ENCODE peak calls at places on chromosomes 1 and 21, in nine cellular contexts. U is activated B cell treated with CpG ODN at 0.5 μM for 24 hours; O is Panc1; P is natural killer cell; F is effector memory CD8-positive, alpha-beta T cell; M is gastroesophageal sphincter; A is left ventricle myocardium superior; S is sciatic nerve; G is Right ventricle myocardium superior. X is an unnamed sample.
A peak's percentile ranks its signal among the peaks of the same experiment; 100 is the strongest.

GRCh38 chr1:43000271-43000670 is 41.6 kb upstream of the SLC2A1 start:
- ATAC-seq in U (no peak), O (no peak), P (no peak), F (no peak), M (no peak), A (no peak), S (no peak), G (no peak), X (no peak)

GRCh38 chr1:159938221-159938852 is 7.1 kb downstream of the IGSF9 start:
- ATAC-seq in U (no peak), O (no peak), P (no peak), F (no peak), M (no peak), A (no peak), S (no peak), G (no peak), X (peak; percentile 69)

GRCh38 chr1:209653915-209654351 is 1.7 kb upstream of the LAMB3 start:
- ATAC-seq in U (no peak), O (no peak), P (no peak), F (no peak), M (no peak), A (no peak), S (no peak), G (no peak), X (no peak)

GRCh38 chr1:6423321-6423999 is 1.1 kb upstream of the ESPN start:
- ATAC-seq in U (peak; percentile 77), O (peak; percentile 55), P (peak; percentile 72), F (peak; percentile 75), M (peak; percentile 20), A (peak; percentile 47), S (no peak), G (peak; percentile 47), X (peak; percentile 64)

GRCh38 chr1:230219174-230220067 is 152.4 kb downstream of the GALNT2 start:
- ATAC-seq in U (no peak), O (no peak), P (no peak), F (no peak), M (no peak), A (no peak), S (no peak), G (no peak), X (no peak)

GRCh38 chr1:14909920-14910466 is 243.6 kb upstream of the TMEM51 start:
- ATAC-seq in U (no peak), O (no peak), P (no peak), F (no peak), M (no peak), A (peak; percentile 66), S (peak; percentile 37), G (peak; percentile 51), X (no peak)

GRCh38 chr1:21022279-21023040 is 154.2 kb downstream of the EIF4G3 start:
- ATAC-seq in U (peak; percentile 91), O (peak; percentile 100), P (peak; percentile 95), F (peak; percentile 99), M (peak; percentile 100), A (peak; percentile 98), S (peak; percentile 98), G (peak; percentile 97), X (peak; percentile 87)

GRCh38 chr1:82195245-82195644 is 394.5 kb downstream of the ADGRL2 start:
- ATAC-seq in U (no peak), O (no peak), P (no peak), F (no peak), M (no peak), A (no peak), S (no peak), G (no peak), X (no peak)

GRCh38 chr1:162019436-162019835 is 4.2 kb downstream of the OLFML2B start:
- ATAC-seq in U (no peak), O (no peak), P (no peak), F (no peak), M (no peak), A (peak; percentile 2), S (peak; percentile 16), G (peak; percentile 11), X (no peak)

GRCh38 chr21:37905291-37905690 is 11.0 kb downstream of the KCNJ6 start:
- ATAC-seq in U (no peak), O (no peak), P (no peak), F (no peak), M (no peak), A (no peak), S (no peak), G (no peak), X (no peak)

GRCh38 chr21:35191128-35191527 is 142.0 kb upstream of the RUNX1 start:
- ATAC-seq in U (no peak), O (no peak), P (no peak), F (no peak), M (no peak), A (no peak), S (no peak), G (no peak), X (no peak)

GRCh38 chr1:158149175-158149574 is 31.5 kb upstream of the CD1D start:
- ATAC-seq in U (peak; percentile 5), O (no peak), P (peak; percentile 8), F (peak; percentile 14), M (no peak), A (peak; percentile 7), S (peak; percentile 38), G (peak; percentile 8), X (no peak)

GRCh38 chr1:1034438-1034759 is 14.5 kb downstream of the AGRN start:
- ATAC-seq in U (no peak), O (no peak), P (no peak), F (no peak), M (no peak), A (peak; percentile 3), S (no peak), G (no peak), X (no peak)

GRCh38 chr1:156591181-156591431 is 470 bp upstream of the NAXE start:
- ATAC-seq in U (peak; percentile 18), O (peak; percentile 40), P (peak; percentile 5), F (no peak), M (no peak), A (no peak), S (no peak), G (no peak), X (peak; percentile 22)

GRCh38 chr1:218367118-218367517 is 22.0 kb downstream of the TGFB2 start:
- ATAC-seq in U (no peak), O (peak; percentile 66), P (no peak), F (no peak), M (no peak), A (no peak), S (no peak), G (no peak), X (no peak)

GRCh38 chr1:223678841-223679240 is 13.3 kb upstream of the CAPN8 start:
- ATAC-seq in U (no peak), O (no peak), P (no peak), F (no peak), M (no peak), A (no peak), S (no peak), G (no peak), X (no peak)

GRCh38 chr1:82534996-82535395 is 734.3 kb downstream of the ADGRL2 start:
- ATAC-seq in U (no peak), O (no peak), P (no peak), F (no peak), M (no peak), A (no peak), S (no peak), G (no peak), X (no peak)

GRCh38 chr1:189977184-189977583 is 500.5 kb downstream of the BRINP3 start:
- ATAC-seq in U (no peak), O (no peak), P (no peak), F (no peak), M (no peak), A (no peak), S (no peak), G (no peak), X (no peak)

GRCh38 chr1:65189716-65190115 is 41.7 kb downstream of the AK4 start:
- ATAC-seq in U (no peak), O (no peak), P (no peak), F (no peak), M (no peak), A (no peak), S (no peak), G (no peak), X (no peak)

X was measured in stimulated activated memory B cell treated with anti-CD40 and anti-IgM and Interleukin-4, amounts not matched to agents 10 μg/mL and 1 μg/mL and 100 μg/mL, for 72 hours.